ENCODE peak calls at places on chromosome 21, in nine cellular contexts. Z is neuronal stem cell, V is iris pigment epithelial cell, N is spleen, P is sigmoid colon, R is ELF-1, X is HS-27A, C is activated T-cell treated with anti-CD3 and anti-CD28 coated beads for 1 hour, O is left lobe of liver. G is an unnamed sample.

GRCh38 chr21:39312112-39313041 is 1.1 kb downstream of the BRWD1 start:
- DNase-seq in Z (peak; percentile 85), V (peak; percentile 89), N (peak; percentile 97), P (peak; percentile 96), R (peak; percentile 95), X (peak; percentile 73), C (peak; percentile 94), O (peak; percentile 95), G (peak; percentile 97)

GRCh38 chr21:31012133-31013089 is 25.9 kb downstream of the KRTAP19-8 start:
- DNase-seq in Z (no peak), V (no peak), N (no peak), P (no peak), R (no peak), X (no peak), C (no peak), O (no peak), G (no peak)

GRCh38 chr21:38989745-38990423 is 184.2 kb downstream of the ETS2 start:
- DNase-seq in Z (peak; percentile 18), V (peak; percentile 86), N (no peak), P (peak; percentile 87), R (peak; percentile 71), X (no peak), C (no peak), O (no peak), G (no peak)

GRCh38 chr21:29715089-29715488 is 224.7 kb downstream of the GRIK1 start:
- DNase-seq in Z (no peak), V (no peak), N (no peak), P (no peak), R (no peak), X (no peak), C (no peak), O (no peak), G (no peak)

GRCh38 chr21:23217597-23217996 is 2219.4 kb downstream of the NCAM2 start:
- DNase-seq in Z (no peak), V (peak; percentile 23), N (no peak), P (no peak), R (no peak), X (no peak), C (no peak), O (no peak), G (no peak)

GRCh38 chr21:42079008-42079938 is 8.2 kb downstream of the UMODL1 start:
- DNase-seq in Z (no peak), V (no peak), N (peak; percentile 66), P (no peak), R (no peak), X (no peak), C (no peak), O (no peak), G (peak; percentile 75)

GRCh38 chr21:44845418-44846200 is 27.7 kb upstream of the SUMO3 start:
- DNase-seq in Z (peak; percentile 55), V (peak; percentile 62), N (peak; percentile 89), P (peak; percentile 79), R (peak; percentile 94), X (no peak), C (peak; percentile 28), O (no peak), G (no peak)

GRCh38 chr21:39434950-39435349 is 10.6 kb downstream of the LCA5L start:
- DNase-seq in Z (no peak), V (peak; percentile 41), N (no peak), P (no peak), R (no peak), X (no peak), C (no peak), O (no peak), G (no peak)

GRCh38 chr21:25845729-25846256 is 111.0 kb downstream of the GABPA start:
- DNase-seq in Z (no peak), V (no peak), N (no peak), P (no peak), R (no peak), X (no peak), C (no peak), O (no peak), G (no peak)

GRCh38 chr21:44819283-44820243 is 1.7 kb upstream of the SUMO3 start:
- DNase-seq in Z (no peak), V (no peak), N (no peak), P (peak; percentile 63), R (no peak), X (no peak), C (no peak), O (no peak), G (no peak)

GRCh38 chr21:26776320-26777021 is 68.7 kb downstream of the ADAMTS1 start:
- DNase-seq in Z (no peak), V (peak; percentile 86), N (no peak), P (no peak), R (no peak), X (peak; percentile 68), C (no peak), O (no peak), G (no peak)

GRCh38 chr21:44682580-44683151 is 703 bp upstream of the KRTAP12-1 start:
- DNase-seq in Z (no peak), V (no peak), N (no peak), P (no peak), R (no peak), X (no peak), C (no peak), O (no peak), G (no peak)

GRCh38 chr21:46619846-46620245 is 15.0 kb upstream of the S100B start:
- DNase-seq in Z (no peak), V (no peak), N (no peak), P (no peak), R (no peak), X (no peak), C (no peak), O (no peak), G (no peak)

GRCh38 chr21:44052071-44052829 is 40.1 kb downstream of the TRAPPC10 start:
- DNase-seq in Z (no peak), V (peak; percentile 20), N (no peak), P (no peak), R (no peak), X (no peak), C (no peak), O (no peak), G (no peak)

GRCh38 chr21:35614412-35614901 is 445.9 kb downstream of the SETD4 start:
- DNase-seq in Z (no peak), V (peak; percentile 32), N (no peak), P (no peak), R (peak; percentile 44), X (no peak), C (no peak), O (no peak), G (no peak)

GRCh38 chr21:17495680-17496079 is 17.2 kb upstream of the CXADR start:
- DNase-seq in Z (no peak), V (peak; percentile 30), N (no peak), P (no peak), R (no peak), X (no peak), C (no peak), O (no peak), G (no peak)

GRCh38 chr21:27021046-27021445 is 54.2 kb upstream of the ADAMTS5 start:
- DNase-seq in Z (no peak), V (no peak), N (no peak), P (no peak), R (no peak), X (no peak), C (no peak), O (no peak), G (no peak)

GRCh38 chr21:46393451-46393940 is 65.2 kb upstream of the DIP2A start:
- DNase-seq in Z (no peak), V (no peak), N (no peak), P (no peak), R (no peak), X (no peak), C (no peak), O (no peak), G (peak; percentile 88)

G was measured in chondrocyte.